ENCODE peak calls at places on chromosomes 16 and 17, in ten cellular contexts. Y, L, P, T, W, V, Q, A, E and Z are unnamed samples.
A peak's percentile ranks its signal among the peaks of the same experiment; 100 is the strongest.

GRCh38 chr17:65473363-65473762 is 88.1 kb downstream of the AXIN2 start:
- ATAC-seq in V (peak; percentile 9), E (peak; percentile 69), Q (no peak), W (peak; percentile 81), P (no peak), L (peak; percentile 66), Y (no peak), T (no peak), A (peak; percentile 89), Z (no peak)

GRCh38 chr16:69859105-69859969 is 91.8 kb upstream of the CLEC18A start:
- ATAC-seq in T (peak; percentile 52), W (peak; percentile 83), V (peak; percentile 28), P (peak; percentile 96), E (peak; percentile 80), L (peak; percentile 20), A (peak; percentile 66), Q (peak; percentile 77), Y (peak; percentile 24), Z (no peak)

GRCh38 chr17:18026408-18026776 is 12.6 kb downstream of the ATPAF2 start:
- ATAC-seq in L (peak; percentile 13), P (no peak), E (peak; percentile 75), Q (no peak), T (peak; percentile 61), V (peak; percentile 66), W (peak; percentile 70), A (peak; percentile 42), Y (peak; percentile 61), Z (no peak)

GRCh38 chr17:66354472-66354871 is 52.1 kb downstream of the PRKCA start:
- ATAC-seq in A (no peak), V (no peak), L (no peak), Q (no peak), Y (no peak), T (no peak), P (peak; percentile 23), E (no peak), W (no peak), Z (no peak)

GRCh38 chr17:80441133-80441578 is 26.2 kb downstream of the ENDOV start:
- ATAC-seq in Q (peak; percentile 70), W (peak; percentile 30), L (no peak), V (peak; percentile 45), P (peak; percentile 78), E (no peak), T (no peak), A (peak; percentile 56), Y (no peak), Z (no peak)

GRCh38 chr16:50276801-50277560 is 10.6 kb downstream of the ADCY7 start:
- ATAC-seq in T (no peak), W (no peak), E (no peak), Q (no peak), V (no peak), A (no peak), Y (no peak), P (no peak), L (no peak), Z (no peak)

GRCh38 chr17:75367312-75367711 is 38.2 kb downstream of the GRB2 start:
- ATAC-seq in Q (peak; percentile 40), L (no peak), P (no peak), V (no peak), E (no peak), A (no peak), W (no peak), Y (no peak), T (no peak), Z (no peak)

GRCh38 chr17:50871369-50871768 is 5.2 kb upstream of the TOB1 start:
- ATAC-seq in W (no peak), V (no peak), L (no peak), A (no peak), Y (no peak), Q (no peak), T (no peak), E (no peak), P (no peak), Z (no peak)

DNA sequence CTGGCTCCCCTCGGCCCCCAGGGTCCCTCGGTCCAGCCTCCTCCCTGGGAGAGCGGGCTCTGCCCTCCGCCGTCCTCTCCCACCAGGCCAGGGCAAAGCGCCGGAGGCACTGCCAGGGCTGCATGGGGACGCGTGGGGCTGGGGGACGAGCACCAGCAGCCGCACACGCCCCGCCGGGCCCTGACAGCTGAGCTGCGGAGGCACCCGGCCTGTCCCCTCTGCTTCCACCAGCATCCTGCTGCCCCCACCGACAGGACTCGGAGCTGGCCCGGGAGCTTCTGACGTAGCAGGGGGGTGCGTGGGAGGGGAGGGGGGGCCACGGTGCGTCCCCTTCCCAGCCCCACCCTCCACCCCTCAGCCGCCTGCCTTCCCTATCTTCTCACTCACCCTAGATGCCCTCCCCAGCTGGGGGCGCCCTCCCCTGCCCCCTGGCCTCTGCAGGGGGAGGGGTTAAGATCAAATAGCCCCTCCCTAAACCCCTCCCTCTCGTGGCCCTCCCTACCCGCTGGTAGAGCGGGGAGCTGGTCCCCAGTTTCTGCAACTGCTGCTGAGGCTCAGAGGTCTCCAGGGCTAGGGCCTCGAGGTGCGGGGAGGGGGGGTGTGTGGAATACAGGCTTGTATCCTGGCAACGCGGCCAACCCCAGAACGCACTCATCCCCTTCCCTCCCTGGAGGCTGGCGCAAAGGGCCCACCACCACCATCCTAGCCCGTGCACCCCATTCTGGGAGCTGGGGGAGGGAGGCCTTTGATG is 1.1 kb downstream of the SRCIN1 start:
- ATAC-seq in V (no peak), Y (no peak), P (peak; percentile 4), L (no peak), E (no peak), Q (no peak), A (peak; percentile 23), W (no peak), T (no peak), Z (no peak)
- TF ChIP-seq CTCF in V (no peak), Y (no peak), P (peak; percentile 56), L (no peak), E (no peak), Q (no peak), A (no peak), W (no peak), T (no peak), Z (no peak)

GRCh38 chr17:29042026-29042678 is 789 bp upstream of the PIPOX start:
- ATAC-seq in W (no peak), E (no peak), A (no peak), P (peak; percentile 70), L (no peak), Q (no peak), Y (no peak), V (no peak), T (no peak), Z (no peak)

GRCh38 chr17:29045026-29045425 is 2.1 kb downstream of the PIPOX start:
- ATAC-seq in T (no peak), L (no peak), W (no peak), A (no peak), Q (no peak), E (no peak), Y (no peak), P (no peak), V (no peak), Z (no peak)

GRCh38 chr17:29043539-29044165 is 711 bp downstream of the PIPOX start:
- ATAC-seq in W (no peak), V (no peak), Q (no peak), P (no peak), T (no peak), E (no peak), Y (no peak), A (no peak), L (no peak), Z (no peak)

GRCh38 chr17:29041091-29041490 is 1.9 kb upstream of the PIPOX start:
- ATAC-seq in L (no peak), Y (no peak), E (no peak), T (no peak), V (no peak), P (no peak), A (no peak), W (no peak), Q (no peak), Z (no peak)

DNA sequence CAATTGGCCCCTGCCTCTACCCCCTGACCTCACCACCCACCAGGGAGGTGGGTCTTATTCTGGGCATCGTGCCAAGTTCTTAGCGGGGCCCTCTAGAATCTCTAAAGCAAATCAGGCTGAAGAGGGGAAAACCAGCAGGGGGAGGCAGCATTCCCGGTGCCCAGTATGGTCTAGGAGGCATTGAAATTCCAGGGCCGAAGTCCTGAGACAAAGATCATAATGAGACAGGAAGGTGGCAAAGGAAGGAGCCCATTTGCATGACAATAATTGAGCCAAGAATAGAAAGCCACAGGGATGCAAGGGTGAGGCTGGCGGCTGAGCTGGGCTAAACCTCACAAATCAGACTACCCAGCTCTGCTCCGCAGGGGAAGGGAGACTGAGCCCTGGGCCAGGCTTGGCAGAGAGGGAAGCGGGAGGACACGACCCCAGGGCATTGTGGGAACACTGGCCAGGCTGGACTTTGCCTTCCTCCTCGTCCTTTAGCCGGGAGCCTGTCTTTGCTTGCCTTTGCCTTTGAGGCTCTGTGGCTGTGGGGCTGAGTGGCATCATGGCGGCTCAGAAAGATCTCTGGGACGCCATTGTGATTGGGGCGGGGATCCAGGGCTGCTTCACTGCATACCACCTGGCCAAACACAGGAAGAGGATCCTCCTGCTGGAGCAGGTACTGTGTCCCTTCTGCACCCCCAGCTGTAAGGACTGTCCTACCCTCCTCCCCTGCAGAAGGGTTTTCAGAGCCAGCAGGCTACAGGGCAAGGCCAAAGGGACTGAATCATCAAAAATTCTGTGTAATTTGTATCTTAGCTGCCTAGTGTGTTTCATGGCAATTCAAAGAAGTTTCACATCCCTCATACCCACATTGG is at the start of gene PIPOX:
- ATAC-seq in L (no peak), Y (peak; percentile 81), T (peak; percentile 81), V (peak; percentile 68), A (peak; percentile 21), Q (peak; percentile 73), E (peak; percentile 72), W (peak; percentile 74), P (peak; percentile 87), Z (peak; percentile 25)
- TF ChIP-seq CTCF in L (no peak), Y (no peak), T (no peak), V (no peak), A (no peak), Q (no peak), E (no peak), W (no peak), P (peak; percentile 64), Z (no peak)

DNA sequence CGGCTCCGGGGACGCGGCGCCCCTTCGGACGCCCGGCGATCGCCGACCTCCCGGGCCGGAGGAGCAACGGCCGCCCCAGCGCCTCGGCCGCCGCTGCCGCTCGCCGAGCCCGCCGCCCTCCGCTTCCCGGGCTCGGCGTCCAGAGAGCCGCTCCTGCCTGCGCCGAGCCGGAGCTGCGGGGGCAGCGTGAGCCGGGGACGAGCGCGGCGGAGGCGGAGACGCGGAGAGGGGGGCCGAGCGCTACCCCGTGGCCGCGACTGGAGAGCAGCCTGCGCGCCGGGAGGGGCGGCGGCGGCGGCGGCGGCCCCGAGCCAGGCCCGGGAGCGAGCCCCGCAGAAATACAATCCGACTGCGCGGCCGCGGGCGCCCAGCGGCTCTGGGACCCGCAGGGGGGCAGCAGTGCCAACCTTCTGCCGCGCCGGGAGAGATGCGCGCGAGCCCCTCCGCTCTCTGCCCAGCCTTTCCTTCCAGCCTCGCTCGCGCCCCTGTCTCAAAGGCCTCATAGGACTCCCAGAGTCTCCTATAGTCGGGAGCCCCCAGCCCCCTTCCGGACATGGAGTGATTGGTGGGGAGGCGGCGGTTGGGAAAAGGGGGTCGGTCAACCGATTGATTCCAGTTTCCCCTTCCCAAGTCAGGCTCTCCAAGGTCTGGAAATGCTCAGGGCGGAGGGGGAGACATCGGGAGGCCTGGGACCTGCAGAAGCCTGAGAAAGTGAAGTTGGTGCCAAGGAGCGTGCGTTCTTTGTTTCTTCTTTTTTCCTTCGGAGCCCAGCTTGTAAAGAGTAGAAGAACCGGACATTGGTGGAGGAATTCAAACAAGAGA is 1.0 kb upstream of the SDK2 start:
- ATAC-seq in Y (peak; percentile 50), L (peak; percentile 46), E (peak; percentile 73), V (peak; percentile 68), A (peak; percentile 87), Q (peak; percentile 75), T (peak; percentile 67), P (peak; percentile 40), W (peak; percentile 74), Z (peak; percentile 73)
- TF ChIP-seq CTCF in Y (no peak), L (no peak), E (no peak), V (no peak), A (no peak), Q (no peak), T (peak; percentile 8), P (peak; percentile 35), W (peak; percentile 31), Z (no peak)

GRCh38 chr16:7231762-7232161 is 100.9 kb upstream of the RBFOX1 start:
- ATAC-seq in T (no peak), L (no peak), Q (no peak), P (no peak), V (no peak), A (no peak), W (no peak), Y (no peak), E (no peak), Z (no peak)

DNA sequence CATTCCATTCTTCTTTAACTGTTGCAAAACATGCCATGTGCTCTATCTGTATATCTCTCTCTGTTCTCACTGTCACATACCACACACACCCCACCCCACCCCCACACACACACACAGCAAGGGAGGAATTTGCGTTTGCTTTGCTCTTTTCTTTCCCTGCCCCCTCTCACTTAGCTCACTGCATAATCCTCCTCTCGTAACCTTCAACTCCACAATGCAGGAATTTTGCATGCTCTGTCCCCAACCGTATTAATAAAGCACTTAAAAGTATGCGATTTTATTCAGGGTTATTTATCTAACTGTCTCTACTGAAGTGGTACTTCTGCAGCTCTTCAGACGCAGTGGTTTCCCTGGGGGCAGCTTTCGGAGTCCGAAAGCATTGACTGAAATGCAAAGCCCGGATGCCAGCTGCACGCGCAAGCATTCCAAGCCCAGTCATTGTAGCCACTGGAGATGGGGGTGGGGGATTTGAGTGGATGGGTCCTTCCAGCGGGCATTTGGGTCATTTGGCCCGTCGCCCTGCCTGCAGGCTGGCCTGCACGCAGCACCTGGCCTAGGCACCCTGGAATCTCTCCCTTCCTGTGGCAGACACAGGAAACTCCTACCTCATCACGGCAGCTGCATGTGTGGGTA is 105.3 kb upstream of the RBFOX1 start:
- ATAC-seq in E (no peak), L (no peak), V (no peak), T (peak; percentile 45), Q (no peak), Y (no peak), A (no peak), W (no peak), P (peak; percentile 86), Z (no peak)
- TF ChIP-seq CTCF in E (no peak), L (no peak), V (no peak), T (no peak), Q (no peak), Y (no peak), A (no peak), W (no peak), P (no peak), Z (no peak)